ENCODE peak calls at places on chromosome 16, in six cellular contexts. A, W, V, K, X and R are unnamed samples.

GRCh38 chr16:67781548-67781921 is 24.8 kb downstream of the RANBP10 start:
- DNase-seq in A (peak), W (no peak), V (no peak), K (no peak), X (peak), R (no peak)

GRCh38 chr16:80084614-80085013 is 456.2 kb upstream of the DYNLRB2 start:
- DNase-seq in A (peak), W (no peak), V (no peak), K (peak), X (no peak), R (no peak)

GRCh38 chr16:66502020-66502913 is 47.7 kb downstream of the TK2 start:
- DNase-seq in A (no peak), W (peak), V (no peak), K (no peak), X (no peak), R (no peak)

GRCh38 chr16:74563828-74564263 is 43.1 kb downstream of the GLG1 start:
- DNase-seq in A (peak), W (peak), V (peak), K (peak), X (no peak), R (no peak)

GRCh38 chr16:19017179-19017578 is 33.4 kb downstream of the TMC7 start:
- DNase-seq in A (no peak), W (no peak), V (no peak), K (no peak), X (no peak), R (no peak)

GRCh38 chr16:12532871-12533610 is 270.6 kb downstream of the CPPED1 start:
- DNase-seq in A (no peak), W (no peak), V (no peak), K (no peak), X (peak), R (no peak)

GRCh38 chr16:58024673-58025350 is 742 bp upstream of the MMP15 start:
- DNase-seq in A (no peak), W (no peak), V (peak), K (no peak), X (no peak), R (no peak)

GRCh38 chr16:12096828-12097522 is 120.4 kb downstream of the SNX29 start:
- DNase-seq in A (no peak), W (no peak), V (no peak), K (no peak), X (no peak), R (no peak)

GRCh38 chr16:56789360-56789759 is 59.4 kb downstream of the NUP93 start:
- DNase-seq in A (peak), W (peak), V (peak), K (no peak), X (peak), R (peak)

GRCh38 chr16:10906914-10907756 is 30.1 kb downstream of the CIITA start:
- DNase-seq in A (no peak), W (no peak), V (no peak), K (no peak), X (no peak), R (no peak)

GRCh38 chr16:78742501-78743283 is 643.2 kb downstream of the WWOX start:
- DNase-seq in A (peak), W (peak), V (no peak), K (peak), X (peak), R (peak)

GRCh38 chr16:70577256-70577698 is 53.7 kb downstream of the SF3B3 start:
- DNase-seq in A (peak), W (peak), V (peak), K (peak), X (no peak), R (no peak)

GRCh38 chr16:11669380-11670146 is 1.3 kb downstream of the SNN start:
- DNase-seq in A (no peak), W (peak), V (no peak), K (no peak), X (no peak), R (peak)

GRCh38 chr16:2500937-2501750 is 12.6 kb upstream of the ATP6V0C start:
- DNase-seq in A (peak), W (peak), V (no peak), K (peak), X (peak), R (peak)

GRCh38 chr16:15803608-15804007 is 53.2 kb downstream of the MYH11 start:
- DNase-seq in A (no peak), W (no peak), V (no peak), K (no peak), X (no peak), R (no peak)

GRCh38 chr16:24988593-24989338 is 26.4 kb downstream of the ARHGAP17 start:
- DNase-seq in A (peak), W (peak), V (peak), K (peak), X (no peak), R (peak)

GRCh38 chr16:80883159-80883642 is 78.8 kb upstream of the CDYL2 start:
- DNase-seq in A (no peak), W (no peak), V (no peak), K (no peak), X (no peak), R (no peak)

GRCh38 chr16:13120557-13120956 is 219.2 kb downstream of the SHISA9 start:
- DNase-seq in A (no peak), W (no peak), V (no peak), K (no peak), X (no peak), R (no peak)

GRCh38 chr16:59899940-59900339 is 1165.8 kb upstream of the GOT2 start:
- DNase-seq in A (no peak), W (no peak), V (no peak), K (no peak), X (no peak), R (no peak)

GRCh38 chr16:66315210-66315825 is 51.2 kb upstream of the CDH5 start:
- DNase-seq in A (peak), W (peak), V (peak), K (peak), X (peak), R (peak)

GRCh38 chr16:17380613-17381012 is 90.1 kb downstream of the XYLT1 start:
- DNase-seq in A (peak), W (peak), V (no peak), K (peak), X (no peak), R (no peak)

GRCh38 chr16:68658258-68658973 is 13.3 kb downstream of the CDH3 start:
- DNase-seq in A (peak), W (peak), V (peak), K (peak), X (no peak), R (no peak)

GRCh38 chr16:30437511-30438046 is 7.7 kb upstream of the DCTPP1 start:
- DNase-seq in A (no peak), W (no peak), V (no peak), K (no peak), X (no peak), R (no peak)

GRCh38 chr16:24139282-24139681 is 116.9 kb upstream of the CACNG3 start:
- DNase-seq in A (no peak), W (no peak), V (no peak), K (no peak), X (no peak), R (no peak)

DNA sequence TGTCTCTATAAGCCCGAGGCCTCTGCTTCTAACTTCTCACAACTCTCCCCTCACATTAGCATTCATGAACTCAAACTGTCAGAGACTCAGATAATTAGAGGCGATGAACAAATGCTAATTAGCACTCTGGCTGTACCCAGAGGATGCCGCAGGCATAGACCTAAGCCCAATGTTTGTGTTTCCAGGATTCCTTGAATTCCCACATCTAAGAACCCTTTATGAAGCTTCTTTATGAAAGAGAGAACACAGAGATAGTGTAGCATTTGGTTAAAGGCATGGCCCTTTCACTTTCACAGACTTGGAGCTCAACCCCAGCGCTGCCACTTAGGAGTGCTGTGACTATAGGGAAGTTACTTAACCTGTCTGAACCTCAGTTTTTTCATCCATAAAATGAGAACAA is 512.2 kb downstream of the GRIN2A start:
- DNase-seq in A (no peak), W (no peak), V (no peak), K (no peak), X (no peak), R (no peak)
- H3K4me2 ChIP-seq in A (no peak), W (no peak), V (no peak), K (no peak), X (no peak), R (no peak)

DNA sequence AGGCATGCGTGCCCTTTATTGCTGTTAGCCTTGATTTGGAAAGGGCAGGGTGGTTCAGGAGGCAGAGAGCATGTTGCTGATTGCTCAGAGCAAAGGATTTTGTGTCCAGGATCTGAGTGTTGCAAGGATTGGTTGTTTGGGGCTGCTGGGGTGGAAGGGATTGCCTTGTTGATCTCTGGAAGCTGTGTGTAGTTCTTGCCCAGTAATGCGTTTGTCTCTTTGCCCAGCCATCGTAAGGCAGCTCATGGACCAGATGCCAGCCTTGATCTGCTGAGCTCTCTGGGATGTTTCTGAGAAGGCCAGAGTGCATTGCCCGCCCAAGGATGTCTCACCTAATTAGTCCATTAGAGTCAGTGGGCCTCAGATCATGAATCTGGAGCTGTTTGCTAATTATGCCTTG is 33.6 kb downstream of the NKD1 start:
- DNase-seq in A (no peak), W (no peak), V (no peak), K (no peak), X (no peak), R (no peak)
- H3K4me2 ChIP-seq in A (no peak), W (no peak), V (no peak), K (no peak), X (no peak), R (no peak)

DNA sequence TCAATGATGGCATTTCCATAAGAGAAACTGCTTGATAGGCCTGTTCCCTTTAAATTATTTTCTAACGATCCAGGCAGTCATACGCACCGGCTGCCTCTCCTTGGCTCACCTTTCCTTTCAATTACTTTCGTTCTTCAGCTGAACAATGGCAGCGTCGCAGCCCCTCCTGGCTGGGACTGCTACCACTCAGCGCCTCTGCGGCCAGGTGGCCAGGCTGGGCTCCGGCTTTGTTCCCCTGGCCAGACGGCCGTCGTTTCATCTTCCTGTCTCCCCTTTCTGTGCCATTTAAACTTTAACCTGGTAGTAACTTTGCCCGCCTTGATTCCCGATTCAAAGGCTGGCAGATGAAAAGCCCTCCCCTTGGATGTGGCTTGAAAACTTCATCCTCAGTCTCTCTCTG is 79.0 kb downstream of the C16orf78 start:
- DNase-seq in A (no peak), W (no peak), V (no peak), K (no peak), X (no peak), R (no peak)
- H3K4me2 ChIP-seq in A (no peak), W (no peak), V (no peak), K (no peak), X (no peak), R (no peak)

GRCh38 chr16:86952769-86953168 is 364.4 kb downstream of the C16orf95 start:
- DNase-seq in A (peak), W (peak), V (no peak), K (no peak), X (no peak), R (no peak)
- H3K4me2 ChIP-seq in A (no peak), W (no peak), V (peak), K (peak), X (no peak), R (no peak)

GRCh38 chr16:85513649-85514048 is 99.5 kb upstream of the GSE1 start:
- DNase-seq in A (no peak), W (no peak), V (no peak), K (no peak), X (no peak), R (no peak)

GRCh38 chr16:85514295-85514600 is 98.9 kb upstream of the GSE1 start:
- DNase-seq in A (no peak), W (peak), V (no peak), K (no peak), X (no peak), R (no peak)

GRCh38 chr16:85515830-85516397 is 97.2 kb upstream of the GSE1 start:
- DNase-seq in A (no peak), W (no peak), V (no peak), K (no peak), X (no peak), R (no peak)

GRCh38 chr16:85515319-85515745 is 97.8 kb upstream of the GSE1 start:
- DNase-seq in A (no peak), W (no peak), V (no peak), K (no peak), X (no peak), R (no peak)

GRCh38 chr16:85514601-85515318 is 98.4 kb upstream of the GSE1 start:
- DNase-seq in A (peak), W (peak), V (peak), K (peak), X (no peak), R (no peak)
- H3K4me2 ChIP-seq in A (peak), W (peak), V (peak), K (peak), X (no peak), R (no peak)

GRCh38 chr16:88740727-88741055 is 34.4 kb downstream of the CTU2 start:
- DNase-seq in A (no peak), W (no peak), V (no peak), K (no peak), X (no peak), R (no peak)

GRCh38 chr16:88738167-88739084 is 32.1 kb downstream of the CTU2 start:
- DNase-seq in A (no peak), W (no peak), V (no peak), K (no peak), X (no peak), R (peak)

GRCh38 chr16:88737298-88738166 is 31.2 kb downstream of the CTU2 start:
- DNase-seq in A (peak), W (peak), V (peak), K (peak), X (peak), R (peak)

GRCh38 chr16:88739975-88740726 is 33.8 kb downstream of the CTU2 start:
- DNase-seq in A (no peak), W (no peak), V (no peak), K (no peak), X (no peak), R (no peak)

DNA sequence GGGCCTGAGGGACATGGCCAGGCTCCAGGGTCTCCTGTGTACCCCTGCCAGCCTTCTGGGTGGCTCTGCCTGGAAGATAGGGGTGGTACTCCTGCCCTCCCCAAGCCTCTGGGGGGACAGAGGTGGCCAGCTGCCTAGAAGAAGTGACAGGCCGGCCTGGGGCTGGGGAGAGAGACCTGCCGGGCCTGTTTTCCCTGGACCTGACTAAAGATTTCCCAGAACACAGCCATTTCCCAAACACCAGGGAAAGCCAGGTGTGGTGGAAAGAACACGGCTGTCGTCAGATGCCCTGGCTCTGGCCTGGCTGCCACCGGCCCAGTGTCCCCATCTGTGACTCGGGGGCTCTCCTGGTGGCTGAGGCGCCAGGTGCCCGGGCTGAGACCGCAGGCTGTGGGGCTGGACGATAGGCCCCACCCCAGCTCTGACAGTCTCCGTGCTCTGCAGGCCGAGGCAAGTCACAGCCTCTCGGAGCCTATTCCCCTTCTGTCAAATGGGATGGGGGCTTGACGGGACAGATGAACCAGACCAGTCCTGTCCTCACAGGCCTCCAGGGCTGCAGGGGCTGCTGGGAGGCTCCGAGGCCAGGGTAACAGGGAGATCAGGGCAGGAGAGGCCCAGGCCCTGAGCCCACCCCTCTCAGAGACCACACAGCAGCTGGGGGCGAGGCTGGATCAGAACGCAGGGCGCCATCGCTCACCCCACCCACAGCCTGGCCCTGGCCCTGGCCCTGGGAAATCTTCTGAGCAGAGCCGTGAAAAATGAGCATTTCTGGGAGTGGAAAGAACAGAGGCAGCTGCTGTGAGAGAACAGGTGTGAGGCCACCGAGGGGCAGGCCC is 33.1 kb downstream of the CTU2 start:
- DNase-seq in A (no peak), W (no peak), V (no peak), K (no peak), X (no peak), R (no peak)
- H3K4me2 ChIP-seq in A (no peak), W (no peak), V (no peak), K (no peak), X (no peak), R (no peak)

GRCh38 chr16:88405325-88406060 is 22.7 kb downstream of the ZNF469 start:
- DNase-seq in A (peak), W (peak), V (no peak), K (peak), X (no peak), R (no peak)
- H3K4me2 ChIP-seq in A (peak), W (no peak), V (no peak), K (no peak), X (no peak), R (no peak)